ENCODE peak calls at places on chromosomes 5 and 9, in ten cellular contexts. U, Q, A, W, M, I, J, Y, N and O are unnamed samples.

GRCh38 chr9:99307846-99308245 is 85.8 kb downstream of the SEC61B start:
- DNase-seq in J (no peak), A (no peak), Y (no peak), N (no peak), Q (peak; percentile 46), W (no peak), I (peak; percentile 10), U (no peak), M (no peak), O (no peak)

GRCh38 chr9:35688558-35689350 is 971 bp downstream of the TPM2 start:
- DNase-seq in W (no peak), J (no peak), N (no peak), Y (no peak), M (no peak), Q (peak; percentile 59), I (peak; percentile 91), A (no peak), U (peak; percentile 71), O (no peak)

GRCh38 chr5:140966293-140967225 is at the start of gene PCDHAC2:
- DNase-seq in Q (no peak), U (no peak), W (no peak), M (peak; percentile 66), N (peak; percentile 34), Y (peak; percentile 58), I (no peak), A (peak; percentile 47), J (no peak), O (peak; percentile 67)

GRCh38 chr9:133893191-133893994 is 98.7 kb downstream of the VAV2 start:
- DNase-seq in U (no peak), M (no peak), J (no peak), W (no peak), Q (no peak), Y (no peak), A (no peak), I (no peak), N (no peak), O (no peak)

GRCh38 chr9:16884952-16885513 is 14.6 kb upstream of the BNC2 start:
- DNase-seq in I (peak; percentile 74), Q (no peak), M (no peak), J (no peak), A (no peak), N (no peak), U (peak; percentile 98), Y (no peak), W (no peak), O (no peak)

GRCh38 chr5:143154495-143155375 is 248.8 kb downstream of the NR3C1 start:
- DNase-seq in M (no peak), Y (no peak), N (no peak), A (no peak), Q (no peak), J (no peak), I (peak; percentile 74), W (no peak), U (no peak), O (no peak)

GRCh38 chr9:34653610-34654072 is 1.7 kb downstream of the IL11RA start:
- DNase-seq in N (no peak), A (no peak), W (no peak), Q (no peak), M (no peak), Y (no peak), U (no peak), J (no peak), I (no peak), O (no peak)

GRCh38 chr9:121690316-121690715 is 38.9 kb downstream of the DAB2IP start:
- DNase-seq in N (no peak), W (no peak), Q (peak; percentile 11), I (no peak), U (no peak), A (no peak), M (no peak), J (no peak), Y (no peak), O (no peak)

GRCh38 chr5:67605730-67606585 is 409.4 kb upstream of the CD180 start:
- DNase-seq in U (no peak), J (no peak), N (no peak), Q (no peak), W (no peak), I (no peak), A (no peak), M (no peak), Y (no peak), O (no peak)

GRCh38 chr5:175215906-175216305 is 228.1 kb downstream of the DRD1 start:
- DNase-seq in W (no peak), Y (peak; percentile 73), I (no peak), M (no peak), Q (no peak), U (no peak), N (no peak), A (no peak), J (no peak), O (no peak)

GRCh38 chr5:42634575-42634974 is 122.0 kb upstream of the CCDC152 start:
- DNase-seq in U (no peak), M (no peak), Q (no peak), W (no peak), J (no peak), I (no peak), Y (no peak), A (no peak), N (no peak), O (no peak)